ENCODE peak calls at places on chromosomes 4 and X, in seven cellular contexts. D is A549, F is left ventricle myocardium inferior, Y is dorsolateral prefrontal cortex, J is HFF-Myc, G is BE2C, R is left lung. V is an unnamed sample.

GRCh38 chrX:150476183-150476699 is 92.2 kb upstream of the MTM1 start:
- DNase-seq in J (no peak), D (no peak), R (no peak), G (no peak), F (no peak), Y (no peak), V (no peak)

GRCh38 chr4:4762909-4763814 is 96.3 kb upstream of the MSX1 start:
- DNase-seq in D (peak; percentile 8), F (no peak), Y (no peak), R (no peak), G (peak; percentile 77), J (peak; percentile 98), V (peak; percentile 52)

GRCh38 chr4:178577933-178578332 is 1135.7 kb upstream of the AGA start:
- DNase-seq in R (no peak), J (no peak), D (no peak), G (peak; percentile 34), F (no peak), Y (no peak), V (no peak)

GRCh38 chrX:152637649-152638442 is at the start of gene GABRQ:
- DNase-seq in F (peak; percentile 13), D (peak; percentile 5), J (no peak), R (no peak), Y (peak; percentile 15), G (peak; percentile 88), V (peak; percentile 75)

GRCh38 chr4:75844151-75844662 is 58.0 kb downstream of the PPEF2 start:
- DNase-seq in Y (no peak), G (no peak), D (peak; percentile 29), J (peak; percentile 35), F (no peak), R (no peak), V (peak; percentile 55)

GRCh38 chr4:10074767-10075105 is 41.9 kb downstream of the WDR1 start:
- DNase-seq in Y (peak; percentile 45), D (peak; percentile 41), J (peak; percentile 24), G (peak; percentile 49), R (no peak), F (peak; percentile 13), V (no peak)

GRCh38 chr4:39045791-39046221 is 13.6 kb upstream of the TMEM156 start:
- DNase-seq in Y (no peak), F (no peak), D (no peak), R (no peak), J (no peak), G (no peak), V (no peak)

GRCh38 chr4:131085009-131085408 is 1989.1 kb downstream of the C4orf33 start:
- DNase-seq in F (no peak), G (no peak), D (no peak), Y (no peak), R (no peak), J (no peak), V (no peak)

GRCh38 chrX:86946569-86946968 is 571.0 kb upstream of the KLHL4 start:
- DNase-seq in D (peak; percentile 3), Y (peak; percentile 11), J (no peak), G (no peak), R (no peak), F (no peak), V (peak; percentile 36)

GRCh38 chr4:44961001-44961755 is 234.8 kb upstream of the GNPDA2 start:
- DNase-seq in R (no peak), D (no peak), G (no peak), J (no peak), Y (no peak), F (no peak), V (no peak)

GRCh38 chrX:110358548-110358947 is at the start of gene RTL9:
- DNase-seq in R (no peak), Y (no peak), D (no peak), J (no peak), F (no peak), G (no peak), V (no peak)

GRCh38 chrX:69021095-69021494 is 144.2 kb downstream of the PJA1 start:
- DNase-seq in R (no peak), D (no peak), G (no peak), J (no peak), Y (no peak), F (no peak), V (no peak)

GRCh38 chr4:156961241-156962068 is 10.1 kb downstream of the PDGFC start:
- DNase-seq in D (no peak), F (no peak), J (no peak), G (no peak), Y (no peak), R (no peak), V (peak; percentile 37)

GRCh38 chr4:76802546-76803021 is 95.4 kb downstream of the SOWAHB start:
- DNase-seq in F (no peak), J (no peak), G (no peak), Y (no peak), D (no peak), R (no peak), V (peak; percentile 22)

GRCh38 chr4:122503214-122503613 is 46.7 kb upstream of the IL2 start:
- DNase-seq in F (no peak), J (no peak), R (no peak), Y (no peak), D (no peak), G (no peak), V (no peak)

GRCh38 chrX:1321689-1322088 is 14.9 kb upstream of the IL3RA start:
- DNase-seq in R (no peak), J (no peak), F (no peak), Y (no peak), G (no peak), D (no peak), V (no peak)

GRCh38 chrX:36961590-36961989 is 46.6 kb upstream of the FAM47C start:
- DNase-seq in D (peak; percentile 6), G (no peak), R (no peak), F (no peak), J (no peak), Y (no peak), V (no peak)

GRCh38 chrX:12065251-12065650 is 73.0 kb upstream of the FRMPD4 start:
- DNase-seq in D (no peak), F (no peak), Y (peak; percentile 33), G (no peak), J (no peak), R (no peak), V (peak; percentile 42)

GRCh38 chr4:155964016-155964891 is 10.6 kb upstream of the CTSO start:
- DNase-seq in Y (no peak), J (no peak), R (no peak), F (no peak), G (no peak), D (no peak), V (no peak)

GRCh38 chr4:8745036-8745827 is 126.4 kb downstream of the HMX1 start:
- DNase-seq in D (no peak), F (no peak), G (no peak), Y (no peak), R (peak; percentile 25), J (no peak), V (no peak)

GRCh38 chrX:150607200-150607599 is 38.8 kb downstream of the MTM1 start:
- DNase-seq in J (no peak), Y (no peak), G (no peak), D (no peak), F (no peak), R (no peak), V (no peak)

GRCh38 chr4:76174216-76174615 is 26.0 kb upstream of the NUP54 start:
- DNase-seq in J (no peak), G (no peak), Y (no peak), D (no peak), R (no peak), F (no peak), V (no peak)

GRCh38 chr4:16897991-16898827 is at the start of gene LDB2:
- DNase-seq in Y (peak; percentile 77), F (peak; percentile 75), D (no peak), G (peak; percentile 78), R (peak; percentile 61), J (peak; percentile 66), V (peak; percentile 82)

DNA sequence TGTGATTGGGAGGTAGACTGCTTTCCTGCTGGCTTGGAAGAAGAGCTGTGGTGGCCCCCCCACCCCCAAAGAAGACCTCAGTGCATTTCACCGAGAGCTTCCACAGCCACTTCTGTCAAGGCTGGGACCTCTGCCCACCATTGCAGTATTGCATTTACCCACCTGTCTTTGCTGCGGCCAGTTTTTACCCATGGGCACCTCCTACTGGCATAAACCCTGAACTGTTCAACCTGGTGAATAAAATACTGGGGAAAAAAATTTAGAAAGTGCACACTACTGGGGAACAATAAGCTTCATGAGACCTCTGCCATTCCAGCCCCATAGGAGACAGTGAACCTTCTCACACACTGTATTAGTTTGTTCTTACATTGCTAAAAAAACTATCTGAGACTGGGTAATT is 40.3 kb downstream of the ARFIP1 start:
- DNase-seq in D (no peak), Y (no peak), G (no peak), J (no peak), R (no peak), F (no peak), V (no peak)
- TF ChIP-seq CTCF in D (no peak), Y (no peak), G (peak; percentile 7), J (no peak), R (no peak), F (no peak), V (no peak)

GRCh38 chr4:57073559-57073958 is 36.6 kb downstream of the IGFBP7 start:
- DNase-seq in R (no peak), G (no peak), Y (no peak), D (no peak), J (no peak), F (no peak), V (no peak)
- TF ChIP-seq CTCF in R (no peak), G (no peak), Y (no peak), D (no peak), J (no peak), F (no peak), V (no peak)

DNA sequence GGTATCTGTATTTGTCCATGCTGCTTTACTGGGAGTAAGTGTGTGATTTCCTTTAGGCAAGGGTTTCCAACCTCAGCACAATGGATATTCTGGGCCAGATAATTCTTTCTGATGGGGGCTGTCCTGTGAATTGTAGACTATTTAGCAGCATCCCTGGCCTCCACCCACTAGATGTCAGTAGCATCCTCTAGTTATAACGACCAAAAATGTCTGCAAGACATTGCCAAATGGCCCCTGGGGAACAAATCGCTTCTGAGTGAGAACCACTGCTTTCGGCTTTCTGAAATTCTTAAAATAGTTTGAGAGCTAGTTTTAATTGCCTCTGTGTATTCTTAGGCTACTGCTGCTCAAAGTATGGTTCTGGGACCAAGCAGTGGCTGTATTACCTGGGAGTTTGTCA is 81.2 kb upstream of the GPM6B start:
- DNase-seq in F (no peak), Y (peak; percentile 66), J (peak; percentile 6), D (no peak), R (no peak), G (peak; percentile 61), V (no peak)
- TF ChIP-seq CTCF in F (peak; percentile 28), Y (peak; percentile 46), J (no peak), D (no peak), R (no peak), G (peak; percentile 66), V (no peak)

GRCh38 chrX:136201601-136202000 is 49.6 kb downstream of the MAP7D3 start:
- DNase-seq in G (no peak), R (no peak), F (no peak), Y (no peak), D (no peak), J (no peak), V (no peak)

GRCh38 chrX:136199365-136199764 is 51.8 kb downstream of the MAP7D3 start:
- DNase-seq in R (no peak), J (no peak), G (no peak), Y (no peak), D (no peak), F (no peak), V (no peak)

GRCh38 chrX:136202889-136203288 is 48.3 kb downstream of the MAP7D3 start:
- DNase-seq in J (no peak), F (no peak), G (no peak), R (no peak), D (no peak), Y (no peak), V (no peak)

GRCh38 chrX:136198678-136199243 is 51.4 kb downstream of the FHL1 start:
- DNase-seq in Y (no peak), G (no peak), R (no peak), J (no peak), F (no peak), D (no peak), V (no peak)

GRCh38 chrX:136200466-136200865 is 50.7 kb downstream of the MAP7D3 start:
- DNase-seq in F (no peak), Y (no peak), D (peak; percentile 53), G (no peak), J (no peak), R (no peak), V (no peak)
- TF ChIP-seq CTCF in F (peak; percentile 52), Y (peak; percentile 6), D (peak; percentile 42), G (peak; percentile 47), J (peak; percentile 34), R (no peak), V (no peak)